ENCODE peak calls at places on chromosomes 1 and 21, in nine cellular contexts. G, C, J, H, B, Z, U, Y and Q are unnamed samples.

GRCh38 chr1:4062992-4063391 is 162.9 kb upstream of the C1orf174 start:
- DNase-seq in G (no peak), C (no peak), J (no peak), H (no peak), B (no peak), Z (no peak), U (no peak), Y (no peak), Q (no peak)

GRCh38 chr1:212457740-212458338 is 25.1 kb downstream of the NENF start:
- DNase-seq in G (no peak), C (peak; percentile 68), J (peak; percentile 24), H (no peak), B (peak; percentile 52), Z (no peak), U (no peak), Y (no peak), Q (no peak)

GRCh38 chr1:15722411-15722810 is 13.6 kb upstream of the SLC25A34 start:
- DNase-seq in G (no peak), C (no peak), J (no peak), H (no peak), B (no peak), Z (no peak), U (no peak), Y (no peak), Q (no peak)

GRCh38 chr1:66564250-66564649 is 30.3 kb downstream of the SGIP1 start:
- DNase-seq in G (no peak), C (no peak), J (peak; percentile 73), H (no peak), B (no peak), Z (peak; percentile 98), U (no peak), Y (peak; percentile 99), Q (peak; percentile 84)

GRCh38 chr1:160858127-160858909 is 4.4 kb downstream of the CD244 start:
- DNase-seq in G (peak; percentile 88), C (no peak), J (no peak), H (no peak), B (no peak), Z (no peak), U (no peak), Y (no peak), Q (no peak)

GRCh38 chr1:112507896-112508241 is 896 bp upstream of the WNT2B start:
- DNase-seq in G (no peak), C (peak; percentile 22), J (peak; percentile 67), H (no peak), B (no peak), Z (no peak), U (no peak), Y (no peak), Q (no peak)

GRCh38 chr21:34037446-34037845 is 35.9 kb upstream of the MRPS6 start:
- DNase-seq in G (no peak), C (no peak), J (no peak), H (no peak), B (no peak), Z (no peak), U (no peak), Y (peak; percentile 60), Q (no peak)

GRCh38 chr1:7755448-7755847 is 15.6 kb upstream of the VAMP3 start:
- DNase-seq in G (no peak), C (peak; percentile 18), J (no peak), H (no peak), B (no peak), Z (no peak), U (no peak), Y (no peak), Q (no peak)

GRCh38 chr1:221801773-221802516 is 60.1 kb upstream of the DUSP10 start:
- DNase-seq in G (no peak), C (no peak), J (peak; percentile 53), H (no peak), B (no peak), Z (peak; percentile 24), U (no peak), Y (peak; percentile 35), Q (peak; percentile 73)

GRCh38 chr1:221672160-221672762 is 69.6 kb downstream of the DUSP10 start:
- DNase-seq in G (no peak), C (no peak), J (peak; percentile 12), H (no peak), B (no peak), Z (no peak), U (no peak), Y (peak; percentile 55), Q (no peak)

GRCh38 chr1:160975026-160975425 is 20.4 kb upstream of the ITLN2 start:
- DNase-seq in G (no peak), C (no peak), J (no peak), H (no peak), B (no peak), Z (no peak), U (no peak), Y (no peak), Q (no peak)

GRCh38 chr1:63775418-63776127 is 1.8 kb downstream of the ROR1 start:
- DNase-seq in G (no peak), C (no peak), J (no peak), H (no peak), B (no peak), Z (no peak), U (no peak), Y (no peak), Q (peak; percentile 16)

GRCh38 chr1:58882322-58882951 is 98.6 kb upstream of the JUN start:
- DNase-seq in G (no peak), C (no peak), J (no peak), H (no peak), B (no peak), Z (no peak), U (no peak), Y (no peak), Q (no peak)

GRCh38 chr1:56576880-56577858 is 2.2 kb downstream of the PLPP3 start:
- DNase-seq in G (no peak), C (peak; percentile 56), J (peak; percentile 30), H (peak; percentile 36), B (no peak), Z (no peak), U (no peak), Y (no peak), Q (no peak)

GRCh38 chr1:23638786-23639241 is 52.8 kb upstream of the RPL11 start:
- DNase-seq in G (no peak), C (peak; percentile 52), J (peak; percentile 43), H (no peak), B (no peak), Z (no peak), U (no peak), Y (no peak), Q (no peak)

GRCh38 chr1:22341791-22342605 is 109.7 kb upstream of the ZBTB40 start:
- DNase-seq in G (peak; percentile 93), C (peak; percentile 79), J (peak; percentile 79), H (no peak), B (no peak), Z (peak; percentile 61), U (no peak), Y (no peak), Q (no peak)

GRCh38 chr1:229870381-229870780 is 196.7 kb upstream of the GALNT2 start:
- DNase-seq in G (no peak), C (no peak), J (no peak), H (no peak), B (no peak), Z (no peak), U (no peak), Y (no peak), Q (no peak)

GRCh38 chr1:21206117-21206516 is 29.4 kb upstream of the EIF4G3 start:
- DNase-seq in G (no peak), C (no peak), J (no peak), H (no peak), B (no peak), Z (no peak), U (no peak), Y (no peak), Q (peak; percentile 66)

GRCh38 chr1:97350241-97350640 is 570.6 kb downstream of the DPYD start:
- DNase-seq in G (no peak), C (no peak), J (no peak), H (no peak), B (no peak), Z (no peak), U (no peak), Y (no peak), Q (no peak)

GRCh38 chr1:218620956-218621355 is 275.8 kb downstream of the TGFB2 start:
- DNase-seq in G (no peak), C (no peak), J (no peak), H (no peak), B (no peak), Z (no peak), U (no peak), Y (no peak), Q (no peak)

GRCh38 chr1:14320518-14320917 is 278.0 kb upstream of the KAZN start:
- DNase-seq in G (no peak), C (no peak), J (peak; percentile 48), H (no peak), B (no peak), Z (no peak), U (no peak), Y (peak; percentile 44), Q (peak; percentile 59)

GRCh38 chr1:107153033-107153432 is 12.2 kb downstream of the NTNG1 start:
- DNase-seq in G (no peak), C (no peak), J (no peak), H (no peak), B (no peak), Z (no peak), U (no peak), Y (no peak), Q (peak; percentile 46)

GRCh38 chr1:38746413-38746812 is 113.2 kb downstream of the RRAGC start:
- DNase-seq in G (no peak), C (no peak), J (no peak), H (no peak), B (no peak), Z (no peak), U (no peak), Y (no peak), Q (no peak)

GRCh38 chr1:108785264-108785663 is 38.8 kb downstream of the STXBP3 start:
- DNase-seq in G (no peak), C (no peak), J (no peak), H (no peak), B (no peak), Z (no peak), U (no peak), Y (no peak), Q (no peak)

GRCh38 chr1:94514095-94514727 is 27.3 kb downstream of the F3 start:
- DNase-seq in G (no peak), C (peak; percentile 65), J (peak; percentile 51), H (no peak), B (no peak), Z (no peak), U (no peak), Y (no peak), Q (no peak)

GRCh38 chr1:39016604-39017171 is 9.5 kb upstream of the NDUFS5 start:
- DNase-seq in G (no peak), C (no peak), J (no peak), H (no peak), B (no peak), Z (no peak), U (no peak), Y (no peak), Q (no peak)

GRCh38 chr1:209674957-209675566 is at the start of gene G0S2:
- DNase-seq in G (peak; percentile 93), C (peak; percentile 83), J (peak; percentile 69), H (peak; percentile 91), B (no peak), Z (no peak), U (peak; percentile 41), Y (no peak), Q (no peak)